ENCODE peak calls at places on chromosomes 13 and 19, in ten cellular contexts. One of them, this sample, is unnamed.

GRCh38 chr19:8609210-8610040 is 1.1 kb downstream of the ADAMTS10 start:
- DNase-seq in ACHN: no peak
- DNase-seq in frontal cortex: peak
- DNase-seq in GM23338: peak
- DNase-seq in Calu3: no peak
- DNase-seq in IMR-90: peak
- DNase-seq in GM12892: no peak
- DNase-seq in stimulated activated CD4-positive, alpha-beta T cell treated with anti-CD3 and anti-CD28 coated beads, Interleukin-2, amount 100 ng/mL, for 48 hours: no peak
- DNase-seq in GM12878: no peak
- DNase-seq in LNCaP clone FGC: no peak
- DNase-seq in this sample: no peak

GRCh38 chr13:113178070-113178895 is 19.8 kb downstream of the PROZ start:
- DNase-seq in GM23338: no peak
- DNase-seq in frontal cortex: no peak
- DNase-seq in ACHN: no peak
- DNase-seq in GM12878: no peak
- DNase-seq in GM12892: no peak
- DNase-seq in LNCaP clone FGC: no peak
- DNase-seq in Calu3: no peak
- DNase-seq in IMR-90: peak
- DNase-seq in stimulated activated CD4-positive, alpha-beta T cell treated with anti-CD3 and anti-CD28 coated beads, Interleukin-2, amount 100 ng/mL, for 48 hours: no peak
- DNase-seq in this sample: no peak

GRCh38 chr13:32323912-32324311 is 8.6 kb downstream of the BRCA2 start:
- DNase-seq in frontal cortex: no peak
- DNase-seq in ACHN: peak
- DNase-seq in IMR-90: peak
- DNase-seq in GM12878: no peak
- DNase-seq in GM12892: no peak
- DNase-seq in GM23338: no peak
- DNase-seq in stimulated activated CD4-positive, alpha-beta T cell treated with anti-CD3 and anti-CD28 coated beads, Interleukin-2, amount 100 ng/mL, for 48 hours: no peak
- DNase-seq in LNCaP clone FGC: no peak
- DNase-seq in Calu3: no peak
- DNase-seq in this sample: no peak

GRCh38 chr19:52007436-52007804 is 591 bp downstream of the ZNF615 start:
- DNase-seq in stimulated activated CD4-positive, alpha-beta T cell treated with anti-CD3 and anti-CD28 coated beads, Interleukin-2, amount 100 ng/mL, for 48 hours: no peak
- DNase-seq in Calu3: peak
- DNase-seq in GM12892: no peak
- DNase-seq in frontal cortex: no peak
- DNase-seq in GM12878: no peak
- DNase-seq in LNCaP clone FGC: no peak
- DNase-seq in IMR-90: no peak
- DNase-seq in ACHN: no peak
- DNase-seq in GM23338: peak
- DNase-seq in this sample: no peak

GRCh38 chr13:80083097-80083429 is 257.9 kb downstream of the SPRY2 start:
- DNase-seq in GM12878: no peak
- DNase-seq in IMR-90: no peak
- DNase-seq in frontal cortex: no peak
- DNase-seq in ACHN: no peak
- DNase-seq in LNCaP clone FGC: no peak
- DNase-seq in stimulated activated CD4-positive, alpha-beta T cell treated with anti-CD3 and anti-CD28 coated beads, Interleukin-2, amount 100 ng/mL, for 48 hours: no peak
- DNase-seq in GM12892: no peak
- DNase-seq in Calu3: no peak
- DNase-seq in GM23338: no peak
- DNase-seq in this sample: no peak

GRCh38 chr19:38401148-38401547 is 1.7 kb upstream of the FAM98C start:
- DNase-seq in stimulated activated CD4-positive, alpha-beta T cell treated with anti-CD3 and anti-CD28 coated beads, Interleukin-2, amount 100 ng/mL, for 48 hours: no peak
- DNase-seq in Calu3: no peak
- DNase-seq in IMR-90: peak
- DNase-seq in GM23338: peak
- DNase-seq in ACHN: no peak
- DNase-seq in GM12892: no peak
- DNase-seq in GM12878: no peak
- DNase-seq in LNCaP clone FGC: peak
- DNase-seq in frontal cortex: no peak
- DNase-seq in this sample: no peak

GRCh38 chr13:21929400-21929799 is 258.5 kb downstream of the FGF9 start:
- DNase-seq in ACHN: no peak
- DNase-seq in IMR-90: no peak
- DNase-seq in frontal cortex: no peak
- DNase-seq in GM12878: no peak
- DNase-seq in stimulated activated CD4-positive, alpha-beta T cell treated with anti-CD3 and anti-CD28 coated beads, Interleukin-2, amount 100 ng/mL, for 48 hours: no peak
- DNase-seq in LNCaP clone FGC: no peak
- DNase-seq in Calu3: no peak
- DNase-seq in GM23338: peak
- DNase-seq in GM12892: no peak
- DNase-seq in this sample: no peak

GRCh38 chr19:6736169-6736916 is 1.0 kb downstream of the GPR108 start:
- DNase-seq in Calu3: peak
- DNase-seq in frontal cortex: no peak
- DNase-seq in LNCaP clone FGC: no peak
- DNase-seq in stimulated activated CD4-positive, alpha-beta T cell treated with anti-CD3 and anti-CD28 coated beads, Interleukin-2, amount 100 ng/mL, for 48 hours: peak
- DNase-seq in GM12892: peak
- DNase-seq in GM23338: peak
- DNase-seq in GM12878: peak
- DNase-seq in IMR-90: peak
- DNase-seq in ACHN: peak
- DNase-seq in this sample: peak

GRCh38 chr13:44373247-44373600 is 400 bp upstream of the SERP2 start:
- DNase-seq in frontal cortex: no peak
- DNase-seq in Calu3: no peak
- DNase-seq in IMR-90: no peak
- DNase-seq in ACHN: no peak
- DNase-seq in GM23338: peak
- DNase-seq in GM12878: no peak
- DNase-seq in stimulated activated CD4-positive, alpha-beta T cell treated with anti-CD3 and anti-CD28 coated beads, Interleukin-2, amount 100 ng/mL, for 48 hours: no peak
- DNase-seq in GM12892: no peak
- DNase-seq in LNCaP clone FGC: no peak
- DNase-seq in this sample: no peak

GRCh38 chr13:73025212-73026012 is 33.4 kb upstream of the KLF5 start:
- DNase-seq in IMR-90: peak
- DNase-seq in Calu3: no peak
- DNase-seq in frontal cortex: no peak
- DNase-seq in GM23338: no peak
- DNase-seq in LNCaP clone FGC: no peak
- DNase-seq in GM12892: no peak
- DNase-seq in GM12878: no peak
- DNase-seq in ACHN: no peak
- DNase-seq in stimulated activated CD4-positive, alpha-beta T cell treated with anti-CD3 and anti-CD28 coated beads, Interleukin-2, amount 100 ng/mL, for 48 hours: no peak
- DNase-seq in this sample: no peak

GRCh38 chr13:29861694-29862110 is 11.3 kb upstream of the UBL3 start:
- DNase-seq in IMR-90: peak
- DNase-seq in ACHN: no peak
- DNase-seq in GM12878: no peak
- DNase-seq in GM23338: no peak
- DNase-seq in stimulated activated CD4-positive, alpha-beta T cell treated with anti-CD3 and anti-CD28 coated beads, Interleukin-2, amount 100 ng/mL, for 48 hours: no peak
- DNase-seq in frontal cortex: no peak
- DNase-seq in Calu3: no peak
- DNase-seq in LNCaP clone FGC: no peak
- DNase-seq in GM12892: no peak
- DNase-seq in this sample: no peak

GRCh38 chr19:2602391-2603181 is 99.9 kb downstream of the GNG7 start:
- DNase-seq in Calu3: peak
- DNase-seq in ACHN: no peak
- DNase-seq in GM23338: peak
- DNase-seq in stimulated activated CD4-positive, alpha-beta T cell treated with anti-CD3 and anti-CD28 coated beads, Interleukin-2, amount 100 ng/mL, for 48 hours: no peak
- DNase-seq in frontal cortex: peak
- DNase-seq in IMR-90: peak
- DNase-seq in LNCaP clone FGC: peak
- DNase-seq in GM12892: no peak
- DNase-seq in GM12878: no peak
- DNase-seq in this sample: no peak

GRCh38 chr13:36706755-36707154 is 32.9 kb downstream of the SERTM1 start:
- DNase-seq in ACHN: no peak
- DNase-seq in IMR-90: peak
- DNase-seq in GM23338: no peak
- DNase-seq in stimulated activated CD4-positive, alpha-beta T cell treated with anti-CD3 and anti-CD28 coated beads, Interleukin-2, amount 100 ng/mL, for 48 hours: no peak
- DNase-seq in GM12892: no peak
- DNase-seq in GM12878: no peak
- DNase-seq in LNCaP clone FGC: no peak
- DNase-seq in frontal cortex: no peak
- DNase-seq in Calu3: no peak
- DNase-seq in this sample: no peak

GRCh38 chr19:4581381-4582111 is 22.1 kb upstream of the SEMA6B start:
- DNase-seq in GM12892: no peak
- DNase-seq in ACHN: peak
- DNase-seq in GM12878: no peak
- DNase-seq in stimulated activated CD4-positive, alpha-beta T cell treated with anti-CD3 and anti-CD28 coated beads, Interleukin-2, amount 100 ng/mL, for 48 hours: peak
- DNase-seq in GM23338: peak
- DNase-seq in frontal cortex: peak
- DNase-seq in IMR-90: no peak
- DNase-seq in Calu3: no peak
- DNase-seq in LNCaP clone FGC: no peak
- DNase-seq in this sample: no peak

GRCh38 chr19:4304509-4305252 is at the start of gene FSD1:
- DNase-seq in stimulated activated CD4-positive, alpha-beta T cell treated with anti-CD3 and anti-CD28 coated beads, Interleukin-2, amount 100 ng/mL, for 48 hours: peak
- DNase-seq in ACHN: peak
- DNase-seq in IMR-90: peak
- DNase-seq in LNCaP clone FGC: no peak
- DNase-seq in GM12892: peak
- DNase-seq in Calu3: peak
- DNase-seq in GM23338: peak
- DNase-seq in GM12878: no peak
- DNase-seq in frontal cortex: peak
- DNase-seq in this sample: peak

GRCh38 chr13:19685445-19685844 is 52.0 kb downstream of the MPHOSPH8 start:
- DNase-seq in frontal cortex: no peak
- DNase-seq in IMR-90: no peak
- DNase-seq in LNCaP clone FGC: no peak
- DNase-seq in ACHN: no peak
- DNase-seq in GM12892: no peak
- DNase-seq in GM23338: no peak
- DNase-seq in GM12878: no peak
- DNase-seq in Calu3: no peak
- DNase-seq in stimulated activated CD4-positive, alpha-beta T cell treated with anti-CD3 and anti-CD28 coated beads, Interleukin-2, amount 100 ng/mL, for 48 hours: no peak
- DNase-seq in this sample: no peak

GRCh38 chr19:15426485-15427349 is 7.9 kb upstream of the AKAP8L start:
- DNase-seq in Calu3: no peak
- DNase-seq in GM12892: no peak
- DNase-seq in stimulated activated CD4-positive, alpha-beta T cell treated with anti-CD3 and anti-CD28 coated beads, Interleukin-2, amount 100 ng/mL, for 48 hours: no peak
- DNase-seq in LNCaP clone FGC: no peak
- DNase-seq in GM23338: no peak
- DNase-seq in ACHN: no peak
- DNase-seq in GM12878: no peak
- DNase-seq in IMR-90: no peak
- DNase-seq in frontal cortex: no peak
- DNase-seq in this sample: no peak

GRCh38 chr19:40280608-40281221 is 4.4 kb downstream of the AKT2 start:
- DNase-seq in GM12878: no peak
- DNase-seq in Calu3: no peak
- DNase-seq in frontal cortex: no peak
- DNase-seq in GM12892: no peak
- DNase-seq in IMR-90: no peak
- DNase-seq in stimulated activated CD4-positive, alpha-beta T cell treated with anti-CD3 and anti-CD28 coated beads, Interleukin-2, amount 100 ng/mL, for 48 hours: no peak
- DNase-seq in ACHN: no peak
- DNase-seq in LNCaP clone FGC: peak
- DNase-seq in GM23338: peak
- DNase-seq in this sample: no peak

GRCh38 chr19:42352216-42352892 is 26.9 kb downstream of the MEGF8 start:
- DNase-seq in GM12878: no peak
- DNase-seq in Calu3: no peak
- DNase-seq in GM23338: peak
- DNase-seq in stimulated activated CD4-positive, alpha-beta T cell treated with anti-CD3 and anti-CD28 coated beads, Interleukin-2, amount 100 ng/mL, for 48 hours: no peak
- DNase-seq in ACHN: no peak
- DNase-seq in frontal cortex: peak
- DNase-seq in LNCaP clone FGC: no peak
- DNase-seq in GM12892: no peak
- DNase-seq in IMR-90: peak
- DNase-seq in this sample: no peak

GRCh38 chr19:3034845-3035541 is 5.9 kb upstream of the TLE2 start:
- DNase-seq in ACHN: peak
- DNase-seq in GM23338: peak
- DNase-seq in GM12878: peak
- DNase-seq in frontal cortex: no peak
- DNase-seq in LNCaP clone FGC: no peak
- DNase-seq in IMR-90: peak
- DNase-seq in stimulated activated CD4-positive, alpha-beta T cell treated with anti-CD3 and anti-CD28 coated beads, Interleukin-2, amount 100 ng/mL, for 48 hours: peak
- DNase-seq in Calu3: no peak
- DNase-seq in GM12892: no peak
- DNase-seq in this sample: no peak

GRCh38 chr19:35008891-35009341 is 8.8 kb downstream of the GRAMD1A start:
- DNase-seq in IMR-90: no peak
- DNase-seq in Calu3: no peak
- DNase-seq in GM12892: no peak
- DNase-seq in GM12878: no peak
- DNase-seq in stimulated activated CD4-positive, alpha-beta T cell treated with anti-CD3 and anti-CD28 coated beads, Interleukin-2, amount 100 ng/mL, for 48 hours: no peak
- DNase-seq in ACHN: no peak
- DNase-seq in LNCaP clone FGC: no peak
- DNase-seq in GM23338: no peak
- DNase-seq in frontal cortex: no peak
- DNase-seq in this sample: no peak

GRCh38 chr13:39616087-39616694 is 13.2 kb upstream of the LHFPL6 start:
- DNase-seq in ACHN: peak
- DNase-seq in IMR-90: peak
- DNase-seq in stimulated activated CD4-positive, alpha-beta T cell treated with anti-CD3 and anti-CD28 coated beads, Interleukin-2, amount 100 ng/mL, for 48 hours: peak
- DNase-seq in Calu3: peak
- DNase-seq in frontal cortex: peak
- DNase-seq in LNCaP clone FGC: no peak
- DNase-seq in GM12878: no peak
- DNase-seq in GM23338: peak
- DNase-seq in GM12892: peak
- DNase-seq in this sample: no peak

GRCh38 chr13:98476538-98476966 is 100.4 kb downstream of the STK24 start:
- DNase-seq in ACHN: peak
- DNase-seq in stimulated activated CD4-positive, alpha-beta T cell treated with anti-CD3 and anti-CD28 coated beads, Interleukin-2, amount 100 ng/mL, for 48 hours: peak
- DNase-seq in LNCaP clone FGC: no peak
- DNase-seq in GM12892: peak
- DNase-seq in frontal cortex: no peak
- DNase-seq in Calu3: peak
- DNase-seq in GM23338: peak
- DNase-seq in GM12878: peak
- DNase-seq in IMR-90: peak
- DNase-seq in this sample: peak

GRCh38 chr19:42143341-42144234 is 11.3 kb upstream of the POU2F2 start:
- DNase-seq in ACHN: peak
- DNase-seq in IMR-90: peak
- DNase-seq in Calu3: no peak
- DNase-seq in GM23338: peak
- DNase-seq in frontal cortex: no peak
- DNase-seq in LNCaP clone FGC: no peak
- DNase-seq in stimulated activated CD4-positive, alpha-beta T cell treated with anti-CD3 and anti-CD28 coated beads, Interleukin-2, amount 100 ng/mL, for 48 hours: no peak
- DNase-seq in GM12878: no peak
- DNase-seq in GM12892: no peak
- DNase-seq in this sample: no peak

GRCh38 chr13:66950666-66951065 is 279.5 kb downstream of the PCDH9 start:
- DNase-seq in ACHN: no peak
- DNase-seq in LNCaP clone FGC: no peak
- DNase-seq in GM12878: no peak
- DNase-seq in stimulated activated CD4-positive, alpha-beta T cell treated with anti-CD3 and anti-CD28 coated beads, Interleukin-2, amount 100 ng/mL, for 48 hours: no peak
- DNase-seq in GM23338: no peak
- DNase-seq in frontal cortex: no peak
- DNase-seq in GM12892: no peak
- DNase-seq in Calu3: no peak
- DNase-seq in IMR-90: no peak
- DNase-seq in this sample: no peak

GRCh38 chr13:44211753-44212152 is 161.9 kb upstream of the SERP2 start:
- DNase-seq in LNCaP clone FGC: no peak
- DNase-seq in GM12892: no peak
- DNase-seq in IMR-90: no peak
- DNase-seq in GM12878: no peak
- DNase-seq in ACHN: no peak
- DNase-seq in Calu3: no peak
- DNase-seq in frontal cortex: no peak
- DNase-seq in GM23338: no peak
- DNase-seq in stimulated activated CD4-positive, alpha-beta T cell treated with anti-CD3 and anti-CD28 coated beads, Interleukin-2, amount 100 ng/mL, for 48 hours: no peak
- DNase-seq in this sample: no peak

GRCh38 chr13:92804346-92804745 is 422.3 kb upstream of the GPC6 start:
- DNase-seq in IMR-90: peak
- DNase-seq in LNCaP clone FGC: no peak
- DNase-seq in Calu3: no peak
- DNase-seq in GM12892: no peak
- DNase-seq in ACHN: no peak
- DNase-seq in stimulated activated CD4-positive, alpha-beta T cell treated with anti-CD3 and anti-CD28 coated beads, Interleukin-2, amount 100 ng/mL, for 48 hours: no peak
- DNase-seq in GM12878: no peak
- DNase-seq in GM23338: no peak
- DNase-seq in frontal cortex: no peak
- DNase-seq in this sample: no peak